ENCODE peak calls at places on chromosomes 1 and 21, in seven cellular contexts. X is fibroblast of mammary gland, L is uterus, I is DND-41, P is GM12865, D is A549, M is tibial nerve. Z is an unnamed sample.

GRCh38 chr1:24118410-24119242 is 6.7 kb upstream of the MYOM3 start:
- DNase-seq in X (no peak), P (no peak), L (no peak), D (no peak), M (no peak), I (no peak), Z (peak; percentile 70)

GRCh38 chr1:206001476-206001888 is 1.7 kb downstream of the RAB7B start:
- DNase-seq in I (no peak), M (no peak), X (peak; percentile 97), P (no peak), D (peak; percentile 90), L (peak; percentile 41), Z (no peak)

GRCh38 chr1:149888999-149889289 is 10.4 kb upstream of the BOLA1 start:
- DNase-seq in I (no peak), X (peak; percentile 62), M (no peak), P (no peak), D (no peak), L (peak; percentile 53), Z (no peak)

GRCh38 chr1:111214884-111215283 is 12.6 kb upstream of the CHI3L2 start:
- DNase-seq in M (no peak), L (no peak), I (peak; percentile 81), P (peak; percentile 92), D (no peak), X (no peak), Z (no peak)

GRCh38 chr21:32256873-32257620 is 21.8 kb downstream of the MIS18A start:
- DNase-seq in L (peak; percentile 83), D (peak; percentile 18), I (no peak), X (peak; percentile 90), P (peak; percentile 6), M (peak; percentile 51), Z (peak; percentile 37)

GRCh38 chr1:51924455-51924854 is 45.9 kb upstream of the NRDC start:
- DNase-seq in X (peak; percentile 59), M (no peak), I (no peak), L (no peak), D (no peak), P (peak; percentile 26), Z (no peak)

GRCh38 chr1:193434319-193434718 is 247.9 kb upstream of the B3GALT2 start:
- DNase-seq in I (no peak), L (no peak), X (no peak), M (no peak), D (no peak), P (no peak), Z (no peak)

GRCh38 chr1:160567858-160568682 is 11.2 kb downstream of the CD84 start:
- DNase-seq in I (peak; percentile 92), X (no peak), L (no peak), P (peak; percentile 31), M (no peak), D (no peak), Z (peak; percentile 24)

GRCh38 chr1:163747261-163747660 is 425.5 kb downstream of the NUF2 start:
- DNase-seq in P (no peak), M (no peak), I (no peak), D (no peak), L (no peak), X (peak; percentile 41), Z (no peak)

GRCh38 chr21:31299291-31300147 is 44.5 kb downstream of the TIAM1 start:
- DNase-seq in I (no peak), P (peak; percentile 20), L (no peak), M (no peak), X (no peak), D (no peak), Z (no peak)

GRCh38 chr21:33140288-33140687 is 70.3 kb downstream of the OLIG1 start:
- DNase-seq in X (no peak), M (no peak), D (no peak), P (no peak), I (no peak), L (no peak), Z (no peak)

GRCh38 chr1:158679289-158679688 is 7.2 kb downstream of the SPTA1 start:
- DNase-seq in M (no peak), I (no peak), X (no peak), P (peak; percentile 2), D (no peak), L (no peak), Z (no peak)

GRCh38 chr1:28577738-28578536 is 14.1 kb upstream of the RAB42 start:
- DNase-seq in I (no peak), P (peak; percentile 43), L (no peak), X (peak; percentile 14), D (no peak), M (no peak), Z (no peak)

GRCh38 chr21:15063081-15063820 is 1.5 kb downstream of the NRIP1 start:
- DNase-seq in I (peak; percentile 20), L (no peak), D (no peak), P (no peak), M (no peak), X (no peak), Z (no peak)

GRCh38 chr1:10539411-10540043 is 64.8 kb downstream of the PEX14 start:
- DNase-seq in X (peak; percentile 38), M (no peak), P (no peak), I (no peak), D (no peak), L (no peak), Z (no peak)

GRCh38 chr1:67524143-67525052 is 94.2 kb upstream of the SERBP1 start:
- DNase-seq in L (no peak), P (no peak), I (no peak), M (no peak), D (no peak), X (no peak), Z (no peak)

GRCh38 chr1:60863131-60863530 is 219.2 kb upstream of the NFIA start:
- DNase-seq in I (no peak), P (no peak), L (no peak), X (no peak), M (no peak), D (no peak), Z (no peak)

GRCh38 chr1:27589841-27590426 is 14.0 kb downstream of the AHDC1 start:
- DNase-seq in X (no peak), M (no peak), I (no peak), P (no peak), D (no peak), L (peak; percentile 61), Z (no peak)

GRCh38 chr21:16420086-16420724 is 690.4 kb downstream of the USP25 start:
- DNase-seq in I (no peak), M (peak; percentile 38), L (peak; percentile 47), P (no peak), D (no peak), X (peak; percentile 81), Z (no peak)

GRCh38 chr1:195594773-195595172 is 1013.5 kb downstream of the KCNT2 start:
- DNase-seq in M (no peak), I (no peak), X (no peak), D (no peak), L (no peak), P (no peak), Z (peak; percentile 28)

GRCh38 chr1:40622936-40623629 is 42.4 kb downstream of the RIMS3 start:
- DNase-seq in X (no peak), D (no peak), M (no peak), P (no peak), I (no peak), L (no peak), Z (no peak)

GRCh38 chr1:198258491-198258890 is 101.7 kb downstream of the NEK7 start:
- DNase-seq in L (no peak), I (no peak), P (peak; percentile 54), M (no peak), D (no peak), X (peak; percentile 87), Z (no peak)

GRCh38 chr1:243407284-243408018 is 151.6 kb downstream of the SDCCAG8 start:
- DNase-seq in L (no peak), M (no peak), X (peak; percentile 50), I (no peak), P (no peak), D (no peak), Z (no peak)

GRCh38 chr1:184838374-184838995 is 83.8 kb upstream of the EDEM3 start:
- DNase-seq in M (peak; percentile 34), D (peak; percentile 15), P (no peak), L (peak; percentile 75), I (no peak), X (peak; percentile 99), Z (no peak)

DNA sequence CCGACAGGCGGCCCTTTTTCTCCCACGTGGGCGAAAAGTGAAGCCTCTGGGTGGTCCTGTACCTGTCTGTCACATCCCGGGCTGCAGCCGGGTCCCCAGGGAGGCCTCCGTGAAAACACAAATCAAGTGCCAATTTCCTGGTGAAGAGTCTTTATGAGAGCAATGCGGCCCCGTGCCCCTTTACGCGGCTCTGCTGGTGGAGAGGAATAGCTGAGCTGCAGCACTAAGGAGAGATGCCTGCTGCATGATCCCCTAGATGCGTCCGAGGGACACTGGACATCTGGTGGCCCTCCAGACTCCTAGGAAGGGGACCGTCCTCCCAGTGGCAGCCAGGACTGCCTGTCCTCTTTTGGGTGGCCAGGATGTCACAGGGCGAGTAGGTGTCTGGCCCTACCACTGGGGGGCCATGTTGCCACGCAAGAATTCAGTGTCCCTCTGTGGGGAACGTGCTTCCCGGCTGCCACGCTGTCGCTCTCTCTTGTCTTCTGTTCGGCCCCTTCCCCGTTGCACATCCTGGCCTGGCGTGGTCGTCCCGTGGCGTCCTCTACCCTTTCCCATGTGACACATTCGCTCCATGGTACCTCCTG is 38.7 kb downstream of the COL18A1 start:
- DNase-seq in D (no peak), P (no peak), L (no peak), X (no peak), M (no peak), I (no peak), Z (peak; percentile 40)
- TF ChIP-seq CTCF in D (no peak), P (no peak), L (no peak), X (no peak), M (no peak), I (peak; percentile 30), Z (no peak)

GRCh38 chr21:34862951-34863350 is 186.2 kb downstream of the RUNX1 start:
- DNase-seq in L (no peak), I (no peak), X (no peak), P (no peak), D (no peak), M (no peak), Z (no peak)

GRCh38 chr21:34867785-34868184 is 181.3 kb downstream of the RUNX1 start:
- DNase-seq in I (no peak), D (no peak), X (no peak), P (no peak), M (no peak), L (no peak), Z (no peak)

GRCh38 chr21:34869541-34869940 is 179.6 kb downstream of the RUNX1 start:
- DNase-seq in X (no peak), M (no peak), I (no peak), L (no peak), P (no peak), D (no peak), Z (no peak)

GRCh38 chr21:34864370-34865209 is 184.5 kb downstream of the RUNX1 start:
- DNase-seq in I (no peak), X (no peak), M (no peak), P (no peak), D (no peak), L (no peak), Z (no peak)

GRCh38 chr21:34865922-34866271 is 183.2 kb downstream of the RUNX1 start:
- DNase-seq in P (peak; percentile 94), D (no peak), I (no peak), L (no peak), M (no peak), X (no peak), Z (no peak)
- H3K4me3 ChIP-seq in P (no peak overlapping the region), D (no peak overlapping the region), I (no peak overlapping the region), L (no peak overlapping the region), M (no peak overlapping the region), X (no peak overlapping the region), Z (no peak overlapping the region)

GRCh38 chr1:113452921-113453770 is 62.8 kb downstream of the MAGI3 start:
- DNase-seq in L (no peak), I (no peak), M (no peak), X (peak; percentile 71), P (peak; percentile 55), D (no peak), Z (no peak)
- TF ChIP-seq CTCF in L (no peak), I (peak; percentile 51), M (peak; percentile 27), X (peak; percentile 69), P (peak; percentile 31), D (peak; percentile 58), Z (no peak)

GRCh38 chr1:38043036-38043747 is 3.4 kb downstream of the POU3F1 start:
- DNase-seq in D (no peak), L (no peak), P (no peak), X (no peak), I (no peak), M (no peak), Z (no peak)
- H3K4me3 ChIP-seq in D (no peak overlapping the region), L (no peak overlapping the region), P (no peak overlapping the region), X (no peak overlapping the region), I (no peak overlapping the region), M (peak overlapping the region; percentile 79), Z (no peak overlapping the region)

Z was measured in mucosa of descending colon.